ENCODE peak calls at places on chromosome 1, in four cellular contexts. Y is NCI-H2171, L is hypothalamus, S is amniotic epithelial cell. T is an unnamed sample.

GRCh38 chr1:203272633-203273205 is 32.6 kb upstream of the BTG2 start:
- DNase-seq in Y (no peak), L (no peak), S (no peak), T (no peak)

GRCh38 chr1:175209493-175209921 is 16.9 kb upstream of the KIAA0040 start:
- DNase-seq in Y (no peak), L (no peak), S (no peak), T (no peak)

GRCh38 chr1:195188821-195189220 is 1419.4 kb downstream of the KCNT2 start:
- DNase-seq in Y (no peak), L (no peak), S (peak), T (peak)

GRCh38 chr1:13577846-13578245 is 5.8 kb upstream of the PDPN start:
- DNase-seq in Y (no peak), L (no peak), S (no peak), T (no peak)

GRCh38 chr1:231544943-231545592 is 16.6 kb downstream of the TSNAX start:
- DNase-seq in Y (no peak), L (no peak), S (no peak), T (no peak)

GRCh38 chr1:109806733-109807397 is 43.1 kb upstream of the EPS8L3 start:
- DNase-seq in Y (no peak), L (no peak), S (no peak), T (no peak)

GRCh38 chr1:236639686-236640085 is 35.4 kb upstream of the HEATR1 start:
- DNase-seq in Y (no peak), L (no peak), S (no peak), T (no peak)

GRCh38 chr1:235708390-235708962 is 58.9 kb upstream of the GNG4 start:
- DNase-seq in Y (no peak), L (no peak), S (peak), T (no peak)

GRCh38 chr1:22379566-22379965 is 72.1 kb upstream of the ZBTB40 start:
- DNase-seq in Y (no peak), L (no peak), S (no peak), T (no peak)

GRCh38 chr1:157025321-157025720 is 20.2 kb downstream of the ARHGEF11 start:
- DNase-seq in Y (no peak), L (no peak), S (peak), T (no peak)

GRCh38 chr1:234111458-234112142 is 207.1 kb downstream of the SLC35F3 start:
- DNase-seq in Y (no peak), L (no peak), S (no peak), T (peak)

GRCh38 chr1:116457944-116458343 is 84.9 kb downstream of the ATP1A1 start:
- DNase-seq in Y (peak), L (no peak), S (no peak), T (no peak)

GRCh38 chr1:94542088-94542671 is 621 bp upstream of the F3 start:
- DNase-seq in Y (no peak), L (no peak), S (peak), T (peak)

GRCh38 chr1:232987046-232987445 is 36.6 kb downstream of the NTPCR start:
- DNase-seq in Y (no peak), L (no peak), S (no peak), T (no peak)

GRCh38 chr1:94983343-94983742 is 56.4 kb upstream of the CNN3 start:
- DNase-seq in Y (no peak), L (no peak), S (peak), T (peak)

GRCh38 chr1:194705123-194705522 is 1518.7 kb upstream of the B3GALT2 start:
- DNase-seq in Y (no peak), L (no peak), S (peak), T (no peak)

GRCh38 chr1:160171352-160171751 is 19.0 kb upstream of the CASQ1 start:
- DNase-seq in Y (no peak), L (no peak), S (peak), T (no peak)

GRCh38 chr1:54334996-54335395 is 71.2 kb downstream of the SSBP3 start:
- DNase-seq in Y (no peak), L (no peak), S (peak), T (peak)

GRCh38 chr1:45059829-45060228 is 47.8 kb downstream of the UROD start:
- DNase-seq in Y (no peak), L (no peak), S (no peak), T (no peak)

GRCh38 chr1:17009706-17010105 is 2.0 kb downstream of the ATP13A2 start:
- DNase-seq in Y (no peak), L (no peak), S (no peak), T (peak)